ENCODE peak calls at places on chromosomes 2 and 18, in six cellular contexts. B, Z, D, I, R and K are unnamed samples.

GRCh38 chr2:28616618-28617017 is 120.8 kb downstream of the PLB1 start:
- DNase-seq in B (no peak), Z (no peak), D (no peak), I (no peak), R (no peak), K (no peak)

GRCh38 chr2:85707304-85707703 is 13.1 kb downstream of the GNLY start:
- DNase-seq in B (peak), Z (no peak), D (peak), I (no peak), R (peak), K (no peak)

GRCh38 chr2:24105816-24106215 is 17.3 kb downstream of the PFN4 start:
- DNase-seq in B (no peak), Z (no peak), D (no peak), I (no peak), R (no peak), K (no peak)

GRCh38 chr18:5287854-5288253 is 7.7 kb downstream of the ZBTB14 start:
- DNase-seq in B (peak), Z (no peak), D (no peak), I (no peak), R (no peak), K (no peak)

GRCh38 chr2:164302786-164303185 is 318.5 kb downstream of the GRB14 start:
- DNase-seq in B (peak), Z (no peak), D (no peak), I (no peak), R (no peak), K (no peak)

GRCh38 chr18:78006805-78007204 is 757.2 kb downstream of the GALR1 start:
- DNase-seq in B (peak), Z (no peak), D (no peak), I (no peak), R (no peak), K (no peak)

GRCh38 chr2:235836416-235837042 is 331.7 kb downstream of the GBX2 start:
- DNase-seq in B (peak), Z (no peak), D (no peak), I (no peak), R (no peak), K (no peak)

GRCh38 chr2:168797286-168797655 is 5.2 kb upstream of the NOSTRIN start:
- DNase-seq in B (no peak), Z (no peak), D (no peak), I (no peak), R (no peak), K (no peak)

GRCh38 chr2:203344667-203345066 is 16.5 kb downstream of the ABI2 start:
- DNase-seq in B (no peak), Z (no peak), D (no peak), I (no peak), R (no peak), K (no peak)

GRCh38 chr18:28045176-28045810 is 131.6 kb downstream of the CDH2 start:
- DNase-seq in B (no peak), Z (no peak), D (peak), I (no peak), R (no peak), K (no peak)

GRCh38 chr2:2727876-2728511 is 396.9 kb upstream of the MYT1L start:
- DNase-seq in B (peak), Z (no peak), D (no peak), I (no peak), R (no peak), K (no peak)

GRCh38 chr2:196954001-196954400 is 27.5 kb upstream of the PGAP1 start:
- DNase-seq in B (no peak), Z (no peak), D (no peak), I (no peak), R (no peak), K (no peak)

GRCh38 chr18:34773961-34774754 is 64.1 kb downstream of the DTNA start:
- DNase-seq in B (no peak), Z (no peak), D (peak), I (peak), R (no peak), K (no peak)

GRCh38 chr2:110173523-110173922 is 31.3 kb downstream of the NPHP1 start:
- DNase-seq in B (no peak), Z (no peak), D (no peak), I (no peak), R (no peak), K (no peak)

GRCh38 chr2:16538691-16539090 is 126.9 kb downstream of the CYRIA start:
- DNase-seq in B (no peak), Z (no peak), D (no peak), I (no peak), R (no peak), K (no peak)

GRCh38 chr2:120422761-120423160 is 76.8 kb downstream of the INHBB start:
- DNase-seq in B (no peak), Z (no peak), D (no peak), I (no peak), R (no peak), K (peak)

GRCh38 chr18:63444567-63444966 is 22.3 kb upstream of the VPS4B start:
- DNase-seq in B (no peak), Z (no peak), D (peak), I (no peak), R (no peak), K (no peak)

GRCh38 chr2:69936913-69937312 is 22.0 kb downstream of the MXD1 start:
- DNase-seq in B (no peak), Z (no peak), D (no peak), I (no peak), R (no peak), K (no peak)

GRCh38 chr2:19009510-19009909 is 348.9 kb downstream of the OSR1 start:
- DNase-seq in B (no peak), Z (no peak), D (no peak), I (no peak), R (no peak), K (no peak)

GRCh38 chr2:25672500-25673169 is 742 bp downstream of the DTNB start:
- DNase-seq in B (peak), Z (peak), D (no peak), I (peak), R (no peak), K (no peak)

GRCh38 chr18:62187543-62188378 is 706 bp downstream of the RELCH start:
- DNase-seq in B (peak), Z (peak), D (no peak), I (no peak), R (no peak), K (peak)

GRCh38 chr18:2845175-2845574 is 1.6 kb upstream of the EMILIN2 start:
- DNase-seq in B (no peak), Z (no peak), D (no peak), I (no peak), R (no peak), K (no peak)

GRCh38 chr2:95240556-95240955 is 33.2 kb downstream of the ZNF892 start:
- DNase-seq in B (no peak), Z (no peak), D (no peak), I (no peak), R (no peak), K (no peak)

GRCh38 chr18:8629602-8630001 is 20.4 kb downstream of the RAB12 start:
- DNase-seq in B (no peak), Z (no peak), D (no peak), I (no peak), R (no peak), K (no peak)

GRCh38 chr2:96887419-96888081 is 17.7 kb upstream of the SEMA4C start:
- DNase-seq in B (peak), Z (no peak), D (no peak), I (no peak), R (no peak), K (no peak)

GRCh38 chr2:161555826-161556225 is 68.4 kb upstream of the SLC4A10 start:
- DNase-seq in B (no peak), Z (no peak), D (no peak), I (no peak), R (no peak), K (no peak)

GRCh38 chr2:29314816-29315571 is 199.8 kb downstream of the CLIP4 start:
- DNase-seq in B (peak), Z (peak), D (peak), I (no peak), R (peak), K (no peak)

GRCh38 chr2:128329607-128330006 is 10.9 kb upstream of the HS6ST1 start:
- DNase-seq in B (no peak), Z (no peak), D (no peak), I (no peak), R (peak), K (no peak)

GRCh38 chr18:48777026-48777736 is 173.6 kb downstream of the SMAD7 start:
- DNase-seq in B (peak), Z (peak), D (peak), I (peak), R (peak), K (no peak)

GRCh38 chr18:45328762-45329161 is 286.5 kb upstream of the SLC14A2 start:
- DNase-seq in B (no peak), Z (no peak), D (no peak), I (no peak), R (no peak), K (no peak)
- TF ChIP-seq CTCF in B (no peak), Z (no peak), D (no peak), I (no peak), R (no peak), K (no peak)

GRCh38 chr2:189540551-189540950 is 40.0 kb downstream of the SLC40A1 start:
- DNase-seq in B (no peak), Z (no peak), D (no peak), I (no peak), R (no peak), K (no peak)

GRCh38 chr2:189535433-189535832 is 45.2 kb downstream of the SLC40A1 start:
- DNase-seq in B (no peak), Z (no peak), D (no peak), I (no peak), R (no peak), K (no peak)

GRCh38 chr2:189536830-189537229 is 43.8 kb downstream of the SLC40A1 start:
- DNase-seq in B (no peak), Z (no peak), D (no peak), I (no peak), R (no peak), K (no peak)

GRCh38 chr2:189541591-189541990 is 39.0 kb downstream of the SLC40A1 start:
- DNase-seq in B (no peak), Z (no peak), D (no peak), I (no peak), R (no peak), K (no peak)

GRCh38 chr2:189538402-189538801 is 42.2 kb downstream of the SLC40A1 start:
- DNase-seq in B (no peak), Z (no peak), D (no peak), I (no peak), R (no peak), K (no peak)
- H3K27ac ChIP-seq in B (no peak), Z (no peak), D (no peak), I (no peak), R (no peak), K (no peak)

GRCh38 chr2:170713280-170714155 is 1.6 kb upstream of the SP5 start:
- DNase-seq in B (peak), Z (no peak), D (no peak), I (peak), R (no peak), K (no peak)
- H3K4me3 ChIP-seq in B (peak), Z (peak), D (no peak), I (peak), R (peak), K (peak)

DNA sequence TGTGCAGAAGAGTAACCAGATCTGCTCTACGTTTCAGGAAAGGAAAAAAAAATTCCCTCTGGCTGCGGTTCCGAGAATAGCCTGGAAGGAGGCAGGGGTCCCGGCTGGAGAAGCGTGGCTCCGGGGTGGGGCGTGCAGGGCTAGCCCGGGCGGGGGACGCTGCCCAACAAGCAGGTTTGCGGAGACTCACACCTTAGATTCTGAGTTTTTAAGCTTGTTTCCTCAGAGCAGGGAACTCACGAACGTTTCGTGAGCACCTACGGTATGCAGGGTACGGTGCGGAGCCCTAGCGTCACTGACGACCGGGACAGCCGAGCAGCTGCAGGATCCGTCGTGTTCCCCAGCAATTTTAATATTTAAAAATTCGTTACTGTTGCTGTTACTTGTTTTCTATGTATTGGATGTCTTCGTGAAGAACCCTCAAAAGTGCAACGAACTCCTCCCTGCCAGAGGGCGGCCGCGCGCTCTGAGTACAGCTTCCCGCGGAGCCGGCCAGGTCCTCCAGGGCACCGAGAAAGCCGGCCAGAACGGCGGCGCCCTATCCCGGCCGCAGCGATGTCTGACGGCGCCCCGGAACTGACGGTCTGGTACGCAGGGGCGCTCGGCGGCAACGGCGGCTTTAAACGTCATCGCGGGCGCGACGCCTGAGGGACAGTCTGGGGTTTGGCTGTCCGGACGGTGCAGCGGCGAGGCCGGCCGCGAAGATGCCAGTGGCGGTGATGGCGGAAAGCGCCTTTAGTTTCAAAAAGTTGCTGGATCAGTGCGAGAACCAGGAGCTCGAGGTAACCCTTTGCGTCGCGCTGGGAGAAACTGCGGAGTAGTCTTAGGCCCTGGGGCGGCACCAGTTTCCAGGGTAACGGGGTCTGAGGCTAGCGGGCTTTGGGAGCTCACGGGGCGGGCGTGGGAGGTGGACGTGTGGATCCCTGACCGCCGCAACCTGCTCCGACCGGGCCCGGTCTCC is at the start of gene COPS8:
- DNase-seq in B (peak), Z (peak), D (peak), I (peak), R (peak), K (peak)
- TF ChIP-seq CTCF in B (peak), Z (peak), D (peak), I (peak), R (peak), K (no peak)